ENCODE peak calls at places on chromosomes 3 and 15, in seven cellular contexts. B is effector memory CD8-positive, alpha-beta T cell; J is GM13976; Y is AG20443; X is ascending aorta; T is Right ventricle myocardium superior; C is psoas muscle. H is an unnamed sample.

GRCh38 chr3:197498499-197499241 is 57.1 kb downstream of the BDH1 start:
- DNase-seq in B (no peak), J (no peak), Y (no peak), X (no peak), T (no peak), C (no peak), H (no peak)

GRCh38 chr3:132904-133303 is 63.7 kb upstream of the CHL1 start:
- DNase-seq in B (no peak), J (no peak), Y (no peak), X (no peak), T (no peak), C (no peak), H (no peak)

GRCh38 chr3:23668430-23668904 is 137.3 kb upstream of the UBE2E1 start:
- DNase-seq in B (no peak), J (no peak), Y (peak), X (no peak), T (no peak), C (no peak), H (peak)

GRCh38 chr15:67124911-67125588 is 59.6 kb downstream of the SMAD3 start:
- DNase-seq in B (no peak), J (no peak), Y (no peak), X (no peak), T (no peak), C (no peak), H (no peak)

GRCh38 chr3:53590606-53591005 is 96.2 kb downstream of the CACNA1D start:
- DNase-seq in B (no peak), J (no peak), Y (no peak), X (no peak), T (no peak), C (no peak), H (no peak)

GRCh38 chr3:129525341-129525968 is 3.0 kb upstream of the RHO start:
- DNase-seq in B (no peak), J (no peak), Y (peak), X (no peak), T (no peak), C (no peak), H (no peak)

GRCh38 chr3:190105876-190106275 is 14.8 kb downstream of the P3H2 start:
- DNase-seq in B (no peak), J (no peak), Y (peak), X (no peak), T (no peak), C (no peak), H (no peak)

GRCh38 chr3:128804017-128804816 is 75.2 kb upstream of the ACAD9 start:
- DNase-seq in B (peak), J (peak), Y (no peak), X (no peak), T (no peak), C (no peak), H (no peak)

GRCh38 chr15:69823223-69823907 is 274.4 kb downstream of the TLE3 start:
- DNase-seq in B (no peak), J (no peak), Y (peak), X (no peak), T (no peak), C (no peak), H (no peak)

GRCh38 chr3:194664857-194665256 is 7.1 kb downstream of the LSG1 start:
- DNase-seq in B (no peak), J (no peak), Y (no peak), X (no peak), T (no peak), C (no peak), H (no peak)

GRCh38 chr15:32943691-32944090 is 225.9 kb downstream of the GREM1 start:
- DNase-seq in B (no peak), J (no peak), Y (no peak), X (no peak), T (no peak), C (no peak), H (no peak)

GRCh38 chr3:152388631-152389030 is 119.9 kb downstream of the MBNL1 start:
- DNase-seq in B (no peak), J (no peak), Y (no peak), X (no peak), T (no peak), C (no peak), H (no peak)

GRCh38 chr3:120429921-120430361 is 20.9 kb downstream of the FSTL1 start:
- DNase-seq in B (no peak), J (no peak), Y (peak), X (no peak), T (no peak), C (no peak), H (no peak)

GRCh38 chr15:33516563-33516962 is 205.8 kb downstream of the RYR3 start:
- DNase-seq in B (no peak), J (no peak), Y (no peak), X (no peak), T (no peak), C (no peak), H (no peak)

GRCh38 chr3:113847664-113848461 is 9.3 kb downstream of the GRAMD1C start:
- DNase-seq in B (no peak), J (no peak), Y (no peak), X (no peak), T (no peak), C (no peak), H (no peak)

GRCh38 chr3:11919390-11919789 is 72.7 kb upstream of the TAMM41 start:
- DNase-seq in B (no peak), J (no peak), Y (no peak), X (no peak), T (no peak), C (no peak), H (no peak)

GRCh38 chr3:149820183-149820582 is 7.2 kb downstream of the RNF13 start:
- DNase-seq in B (no peak), J (no peak), Y (no peak), X (no peak), T (no peak), C (no peak), H (no peak)

GRCh38 chr3:157418104-157418503 is 18.5 kb upstream of the PTX3 start:
- DNase-seq in B (no peak), J (no peak), Y (no peak), X (no peak), T (no peak), C (no peak), H (no peak)

GRCh38 chr15:64438653-64439447 is 21.5 kb upstream of the ZNF609 start:
- DNase-seq in B (no peak), J (no peak), Y (no peak), X (no peak), T (no peak), C (no peak), H (no peak)

GRCh38 chr3:53229171-53229570 is 26.7 kb downstream of the TKT start:
- DNase-seq in B (no peak), J (no peak), Y (no peak), X (no peak), T (peak), C (no peak), H (no peak)

GRCh38 chr3:22734756-22735155 is 468.4 kb upstream of the UBE2E2 start:
- DNase-seq in B (no peak), J (no peak), Y (peak), X (no peak), T (no peak), C (no peak), H (no peak)

GRCh38 chr15:73727330-73728018 is 25.7 kb downstream of the INSYN1 start:
- DNase-seq in B (no peak), J (no peak), Y (peak), X (no peak), T (peak), C (no peak), H (no peak)

GRCh38 chr3:190044142-190044541 is 76.6 kb downstream of the P3H2 start:
- DNase-seq in B (no peak), J (no peak), Y (peak), X (no peak), T (no peak), C (no peak), H (no peak)

GRCh38 chr3:123705886-123706285 is 121.0 kb upstream of the HACD2 start:
- DNase-seq in B (no peak), J (no peak), Y (no peak), X (no peak), T (no peak), C (no peak), H (no peak)

GRCh38 chr3:107988464-107989156 is 102.2 kb downstream of the CD47 start:
- DNase-seq in B (no peak), J (no peak), Y (peak), X (no peak), T (peak), C (peak), H (peak)

GRCh38 chr15:100767002-100767825 is 112.4 kb upstream of the ALDH1A3 start:
- DNase-seq in B (no peak), J (peak), Y (peak), X (no peak), T (no peak), C (peak), H (no peak)

GRCh38 chr3:49602049-49602554 is 47.8 kb downstream of the BSN start:
- DNase-seq in B (no peak), J (no peak), Y (no peak), X (no peak), T (no peak), C (no peak), H (no peak)

GRCh38 chr15:85044251-85044853 is 62.7 kb downstream of the PDE8A start:
- DNase-seq in B (peak), J (peak), Y (peak), X (no peak), T (no peak), C (no peak), H (peak)

GRCh38 chr3:79139395-79140060 is 628.3 kb downstream of the ROBO1 start:
- DNase-seq in B (no peak), J (no peak), Y (peak), X (no peak), T (no peak), C (no peak), H (no peak)

GRCh38 chr15:29377141-29377540 is 107.5 kb upstream of the NSMCE3 start:
- DNase-seq in B (no peak), J (no peak), Y (no peak), X (no peak), T (no peak), C (no peak), H (no peak)

GRCh38 chr3:179100652-179101051 is 29.0 kb upstream of the ZMAT3 start:
- DNase-seq in B (no peak), J (no peak), Y (peak), X (no peak), T (no peak), C (no peak), H (no peak)

GRCh38 chr3:109382573-109382972 is 45.2 kb upstream of the DPPA4 start:
- DNase-seq in B (no peak), J (no peak), Y (no peak), X (no peak), T (no peak), C (no peak), H (no peak)

GRCh38 chr3:141680620-141681389 is 57.3 kb upstream of the RNF7 start:
- DNase-seq in B (no peak), J (no peak), Y (peak), X (no peak), T (no peak), C (no peak), H (no peak)

GRCh38 chr3:171799501-171799900 is 10.8 kb downstream of the PLD1 start:
- DNase-seq in B (no peak), J (no peak), Y (no peak), X (no peak), T (no peak), C (no peak), H (no peak)

GRCh38 chr3:133835961-133836360 is 30.3 kb downstream of the SRPRB start:
- DNase-seq in B (no peak), J (no peak), Y (no peak), X (no peak), T (no peak), C (no peak), H (no peak)

GRCh38 chr3:47577583-47578118 is 1.0 kb downstream of the CSPG5 start:
- DNase-seq in B (no peak), J (no peak), Y (peak), X (no peak), T (no peak), C (no peak), H (no peak)

GRCh38 chr3:183287301-183287971 is 34.4 kb downstream of the B3GNT5 start:
- DNase-seq in B (no peak), J (no peak), Y (peak), X (no peak), T (no peak), C (peak), H (peak)